ENCODE peak calls at places on chromosomes 5 and 9, in seven cellular contexts. H is Panc1, P is HepG2, Y is H1, E is GM12878, N is K562, A is SK-N-SH. F is an unnamed sample.

GRCh38 chr5:179191506-179192184 is 131.5 kb downstream of the ZNF354C start:
- DNase-seq in H (no peak), P (no peak), Y (no peak), E (no peak), N (no peak), A (peak; percentile 55), F (no peak)

GRCh38 chr5:149831492-149831891 is 101.4 kb downstream of the PPARGC1B start:
- DNase-seq in H (no peak), P (no peak), Y (no peak), E (peak; percentile 69), N (no peak), A (no peak), F (no peak)

GRCh38 chr5:39775058-39775457 is 350.3 kb upstream of the DAB2 start:
- DNase-seq in H (no peak), P (no peak), Y (no peak), E (no peak), N (no peak), A (no peak), F (no peak)

GRCh38 chr5:174687503-174687902 is 36.9 kb upstream of the MSX2 start:
- DNase-seq in H (no peak), P (no peak), Y (no peak), E (no peak), N (no peak), A (no peak), F (no peak)

GRCh38 chr5:165665735-165666400 is 2160.4 kb downstream of the MAT2B start:
- DNase-seq in H (no peak), P (no peak), Y (no peak), E (no peak), N (no peak), A (no peak), F (no peak)

GRCh38 chr5:448061-448765 is 5.2 kb downstream of the EXOC3 start:
- DNase-seq in H (no peak), P (no peak), Y (no peak), E (no peak), N (no peak), A (no peak), F (no peak)

GRCh38 chr9:93598647-93599241 is 22.4 kb downstream of the PHF2 start:
- DNase-seq in H (no peak), P (no peak), Y (no peak), E (no peak), N (no peak), A (no peak), F (no peak)

GRCh38 chr9:35579130-35579529 is 25.9 kb upstream of the TESK1 start:
- DNase-seq in H (no peak), P (no peak), Y (no peak), E (peak; percentile 35), N (no peak), A (no peak), F (no peak)

GRCh38 chr9:87271696-87272477 is 225.8 kb upstream of the DAPK1 start:
- DNase-seq in H (no peak), P (no peak), Y (no peak), E (peak; percentile 51), N (no peak), A (no peak), F (no peak)

GRCh38 chr9:120609636-120610035 is 29.7 kb upstream of the CDK5RAP2 start:
- DNase-seq in H (no peak), P (no peak), Y (no peak), E (no peak), N (no peak), A (no peak), F (no peak)

GRCh38 chr9:13728917-13729811 is 449.7 kb upstream of the MPDZ start:
- DNase-seq in H (no peak), P (no peak), Y (no peak), E (no peak), N (no peak), A (no peak), F (no peak)

GRCh38 chr9:71763752-71764332 is 4.5 kb downstream of the CEMIP2 start:
- DNase-seq in H (no peak), P (no peak), Y (no peak), E (no peak), N (no peak), A (no peak), F (no peak)

GRCh38 chr9:71762900-71763653 is 5.2 kb downstream of the CEMIP2 start:
- DNase-seq in H (no peak), P (peak; percentile 82), Y (no peak), E (no peak), N (no peak), A (no peak), F (no peak)

GRCh38 chr9:71764438-71764837 is 3.9 kb downstream of the CEMIP2 start:
- DNase-seq in H (no peak), P (no peak), Y (no peak), E (no peak), N (no peak), A (no peak), F (no peak)

GRCh38 chr9:71760901-71761300 is 7.4 kb downstream of the CEMIP2 start:
- DNase-seq in H (no peak), P (peak; percentile 32), Y (no peak), E (no peak), N (no peak), A (no peak), F (no peak)

DNA sequence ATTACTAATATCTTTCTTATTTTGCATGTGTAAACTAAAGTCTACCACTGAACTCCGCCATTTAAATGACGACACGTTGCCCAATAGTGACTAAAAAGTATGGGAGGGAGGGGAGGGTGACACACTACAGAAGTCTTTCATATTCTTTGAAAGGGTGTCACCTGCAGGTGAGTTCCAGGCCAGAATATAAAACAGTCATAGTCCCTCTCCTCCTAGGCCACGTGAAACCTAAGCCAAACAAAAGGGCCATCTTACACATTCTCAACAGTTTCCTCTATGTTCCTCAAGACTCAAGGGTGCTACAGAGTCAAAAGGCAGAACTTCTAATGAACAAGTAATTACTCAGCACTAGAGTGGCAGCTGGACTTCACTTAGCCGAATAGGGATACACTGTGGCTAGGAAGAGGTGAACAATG is 6.4 kb downstream of the CEMIP2 start:
- DNase-seq in H (no peak), P (no peak), Y (no peak), E (no peak), N (no peak), A (no peak), F (no peak)
- TF ChIP-seq SIN3A in H (no peak), P (no peak), Y (no peak), E (no peak), N (no peak), A (no peak), F (no peak)

GRCh38 chr5:172276214-172276613 is 7.3 kb downstream of the UBTD2 start:
- DNase-seq in H (no peak), P (peak; percentile 42), Y (no peak), E (no peak), N (no peak), A (no peak), F (no peak)
- TF ChIP-seq SIN3A in H (no peak), P (no peak), Y (no peak), E (no peak), N (no peak), A (no peak), F (no peak)

DNA sequence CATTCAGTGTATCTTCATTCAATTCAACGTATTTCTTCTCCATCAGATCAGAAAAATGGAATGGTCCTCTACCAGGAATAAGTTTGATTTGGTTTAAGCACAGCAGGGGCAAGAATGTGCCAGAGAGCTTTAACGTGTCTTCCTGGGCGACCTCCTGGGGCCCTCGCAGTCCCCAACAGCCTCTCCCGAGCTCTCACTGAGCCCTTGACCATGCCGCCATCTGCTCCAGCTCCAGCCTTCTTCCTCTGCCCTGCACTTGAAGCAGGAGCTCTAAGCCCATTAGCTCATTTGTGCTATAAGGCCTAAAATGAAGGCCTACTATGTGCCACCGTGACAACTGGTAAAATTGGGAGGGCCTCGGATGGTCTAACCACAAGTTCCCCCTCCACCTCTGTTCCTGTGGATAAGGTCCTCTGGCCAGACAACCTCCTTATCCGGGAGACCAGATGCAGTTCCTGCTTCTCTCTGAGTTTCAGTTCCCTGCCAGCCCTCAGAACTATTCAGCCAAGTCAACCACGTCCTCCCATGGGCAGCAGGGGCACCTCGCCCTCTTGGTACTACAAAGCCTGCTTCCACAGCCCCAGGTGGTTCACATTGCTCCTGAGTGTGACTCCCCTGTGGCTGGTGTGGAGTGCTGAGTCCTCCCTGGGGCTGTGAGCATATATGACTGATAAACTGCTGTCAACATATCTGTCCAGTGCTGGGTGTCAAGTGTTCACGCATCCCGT is 35.8 kb downstream of the C5orf15 start:
- DNase-seq in H (no peak), P (no peak), Y (no peak), E (no peak), N (peak; percentile 71), A (no peak), F (no peak)
- TF ChIP-seq SIN3A in H (no peak), P (no peak), Y (no peak), E (no peak), N (no peak), A (no peak), F (no peak)

GRCh38 chr9:477146-477545 is 262.5 kb downstream of the DOCK8 start:
- DNase-seq in H (no peak), P (no peak), Y (no peak), E (no peak), N (no peak), A (no peak), F (no peak)
- TF ChIP-seq SIN3A in H (no peak), P (no peak), Y (no peak), E (no peak), N (no peak), A (no peak), F (no peak)

GRCh38 chr5:89047591-89047990 is 164.6 kb upstream of the MEF2C start:
- DNase-seq in H (no peak), P (no peak), Y (no peak), E (no peak), N (no peak), A (no peak), F (no peak)
- TF ChIP-seq SIN3A in H (no peak), P (no peak), Y (no peak), E (no peak), N (no peak), A (no peak), F (no peak)

DNA sequence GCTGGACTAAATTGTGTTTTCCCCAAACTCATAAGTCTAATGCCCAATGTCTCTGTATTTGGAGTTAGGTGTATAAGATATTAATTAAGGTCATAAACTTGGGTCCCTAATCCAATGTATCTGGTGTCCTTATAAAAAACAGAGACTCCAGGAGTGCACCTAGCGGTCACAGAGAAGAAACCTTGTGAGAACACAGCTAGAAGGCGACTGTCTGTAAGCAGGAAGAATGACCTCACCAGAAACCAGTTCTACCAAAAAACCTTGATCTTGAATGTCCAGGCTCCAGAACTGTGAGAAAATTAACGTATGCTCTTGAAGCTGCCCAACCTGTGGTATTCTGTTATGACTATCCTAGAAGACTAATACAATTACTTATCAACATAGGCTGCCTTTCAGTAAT is 591.7 kb upstream of the PTPRD start:
- DNase-seq in H (no peak), P (no peak), Y (no peak), E (no peak), N (no peak), A (no peak), F (no peak)
- TF ChIP-seq SIN3A in H (no peak), P (no peak), Y (no peak), E (no peak), N (no peak), A (no peak), F (no peak)

DNA sequence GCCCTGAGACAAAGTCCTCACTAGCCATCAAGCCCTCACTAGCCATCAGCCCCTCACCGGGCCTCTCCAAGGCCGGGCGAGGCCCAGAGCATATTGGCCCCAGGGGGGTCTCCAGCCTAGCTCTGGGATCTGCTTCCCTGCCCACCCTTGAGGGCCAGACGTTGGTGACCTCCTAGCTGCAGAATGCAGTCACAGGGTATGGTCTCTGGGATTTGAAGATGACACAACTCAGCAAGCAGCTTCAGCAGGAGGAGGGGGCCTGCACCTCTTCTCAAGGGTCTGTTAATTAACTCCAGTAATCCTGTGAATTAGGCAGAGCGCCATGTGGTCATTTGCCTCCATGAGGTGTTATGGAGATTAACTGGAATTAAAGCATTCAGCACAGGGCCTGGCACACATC is 116.9 kb upstream of the SPOCK1 start:
- DNase-seq in H (no peak), P (no peak), Y (no peak), E (no peak), N (no peak), A (no peak), F (no peak)
- TF ChIP-seq SIN3A in H (no peak), P (no peak), Y (no peak), E (no peak), N (no peak), A (no peak), F (no peak)